ENCODE peak calls at places on chromosome 9, in five cellular contexts. T is effector memory CD4-positive, alpha-beta T cell; C is A549; S is transverse colon; G is CD8-positive, alpha-beta T cell. B is an unnamed sample. For H3K4me1, the result is how much of the 10 kb centered on the place peaks cover.

GRCh38 chr9:133687856-133688761 is 50.0 kb downstream of the SARDH start:
- DNase-seq in T (no peak), C (no peak), S (no peak), G (no peak), B (no peak)

GRCh38 chr9:104608336-104608735 is 2.9 kb upstream of the OR13C2 start:
- DNase-seq in T (no peak), C (no peak), S (no peak), G (no peak), B (no peak)

GRCh38 chr9:105244996-105245719 is 707 bp downstream of the SLC44A1 start:
- DNase-seq in T (peak), C (peak), S (peak), G (peak), B (no peak)

GRCh38 chr9:93301291-93301811 is 117.4 kb downstream of the WNK2 start:
- DNase-seq in T (no peak), C (no peak), S (no peak), G (no peak), B (no peak)

GRCh38 chr9:15834541-15834940 is 281.7 kb downstream of the CCDC171 start:
- DNase-seq in T (no peak), C (no peak), S (no peak), G (no peak), B (no peak)

GRCh38 chr9:19551124-19551929 is 142.5 kb downstream of the ACER2 start:
- DNase-seq in T (no peak), C (no peak), S (no peak), G (no peak), B (no peak)

GRCh38 chr9:6076856-6077255 is 61.4 kb upstream of the RANBP6 start:
- DNase-seq in T (no peak), C (no peak), S (no peak), G (no peak), B (no peak)

GRCh38 chr9:95463145-95464060 is 53.4 kb downstream of the PTCH1 start:
- DNase-seq in T (no peak), C (no peak), S (no peak), G (no peak), B (no peak)

GRCh38 chr9:93305497-93306020 is 121.6 kb downstream of the WNK2 start:
- DNase-seq in T (no peak), C (no peak), S (no peak), G (no peak), B (no peak)

GRCh38 chr9:116318463-116319271 is 165.1 kb downstream of the PAPPA start:
- DNase-seq in T (no peak), C (no peak), S (peak), G (no peak), B (peak)

GRCh38 chr9:127707766-127708165 is 978 bp downstream of the CFAP157 start:
- DNase-seq in T (peak), C (no peak), S (peak), G (peak), B (no peak)

GRCh38 chr9:110828148-110828730 is 159.6 kb downstream of the MUSK start:
- DNase-seq in T (no peak), C (no peak), S (no peak), G (no peak), B (no peak)

GRCh38 chr9:127568971-127569818 is 42.9 kb upstream of the STXBP1 start:
- DNase-seq in T (peak), C (peak), S (peak), G (peak), B (peak)

GRCh38 chr9:128258326-128258725 is 17.5 kb downstream of the GOLGA2 start:
- DNase-seq in T (no peak), C (no peak), S (no peak), G (no peak), B (no peak)

GRCh38 chr9:32705059-32705458 is 69.6 kb upstream of the TAF1L start:
- DNase-seq in T (no peak), C (no peak), S (no peak), G (no peak), B (no peak)

GRCh38 chr9:70392850-70393249 is 21.6 kb downstream of the KLF9 start:
- DNase-seq in T (no peak), C (no peak), S (no peak), G (no peak), B (no peak)

GRCh38 chr9:32533338-32533737 is 7.3 kb upstream of the RIGI start:
- DNase-seq in T (no peak), C (no peak), S (no peak), G (no peak), B (no peak)

GRCh38 chr9:72459308-72459707 is 62.1 kb upstream of the TMC1 start:
- DNase-seq in T (no peak), C (no peak), S (no peak), G (no peak), B (peak)

GRCh38 chr9:129938291-129938979 is 103.2 kb downstream of the USP20 start:
- DNase-seq in T (no peak), C (no peak), S (no peak), G (no peak), B (peak)

GRCh38 chr9:103700558-103700957 is 393.6 kb upstream of the SMC2 start:
- DNase-seq in T (no peak), C (no peak), S (no peak), G (no peak), B (peak)

GRCh38 chr9:129176786-129177442 is 1.1 kb downstream of the IER5L start:
- DNase-seq in T (no peak), C (no peak), S (no peak), G (no peak), B (no peak)

GRCh38 chr9:129962889-129963703 is 79.9 kb downstream of the FNBP1 start:
- DNase-seq in T (peak), C (no peak), S (peak), G (peak), B (peak)

GRCh38 chr9:89350988-89351557 is 32.8 kb downstream of the SECISBP2 start:
- DNase-seq in T (no peak), C (no peak), S (no peak), G (no peak), B (no peak)

GRCh38 chr9:93821307-93821703 is 133.8 kb downstream of the BARX1 start:
- DNase-seq in T (no peak), C (no peak), S (no peak), G (no peak), B (no peak)

GRCh38 chr9:13651969-13652663 is 372.6 kb upstream of the MPDZ start:
- DNase-seq in T (no peak), C (no peak), S (no peak), G (no peak), B (no peak)

GRCh38 chr9:83281306-83282255 is 218.6 kb upstream of the RASEF start:
- DNase-seq in T (no peak), C (peak), S (no peak), G (no peak), B (no peak)

GRCh38 chr9:34624475-34624984 is 4.2 kb upstream of the DCTN3 start:
- DNase-seq in T (no peak), C (no peak), S (no peak), G (no peak), B (no peak)

GRCh38 chr9:6802926-6803325 is 45.2 kb downstream of the KDM4C start:
- DNase-seq in T (no peak), C (no peak), S (no peak), G (no peak), B (no peak)

GRCh38 chr9:89544280-89544664 is 46.4 kb upstream of the SEMA4D start:
- DNase-seq in T (no peak), C (no peak), S (no peak), G (no peak), B (no peak)

GRCh38 chr9:93116049-93116961 is 17.7 kb downstream of the NINJ1 start:
- DNase-seq in T (no peak), C (no peak), S (peak), G (no peak), B (no peak)

GRCh38 chr9:123102380-123103113 is 69.1 kb downstream of the GPR21 start:
- DNase-seq in T (no peak), C (no peak), S (no peak), G (no peak), B (no peak)

GRCh38 chr9:27125030-27125429 is 16.0 kb downstream of the TEK start:
- DNase-seq in T (no peak), C (peak), S (peak), G (no peak), B (no peak)

GRCh38 chr9:27124151-27124550 is 15.1 kb downstream of the TEK start:
- DNase-seq in T (no peak), C (no peak), S (no peak), G (no peak), B (no peak)

GRCh38 chr9:27129221-27129620 is 20.2 kb downstream of the TEK start:
- DNase-seq in T (no peak), C (no peak), S (no peak), G (no peak), B (no peak)

GRCh38 chr9:27125936-27126335 is 16.9 kb downstream of the TEK start:
- DNase-seq in T (no peak), C (no peak), S (no peak), G (no peak), B (no peak)

GRCh38 chr9:27126682-27127081 is 17.7 kb downstream of the TEK start:
- DNase-seq in T (no peak), C (no peak), S (no peak), G (no peak), B (no peak)
- H3K4me1 ChIP-seq in T (under half), C (under half), S (under half), G (under half), B (under half)

DNA sequence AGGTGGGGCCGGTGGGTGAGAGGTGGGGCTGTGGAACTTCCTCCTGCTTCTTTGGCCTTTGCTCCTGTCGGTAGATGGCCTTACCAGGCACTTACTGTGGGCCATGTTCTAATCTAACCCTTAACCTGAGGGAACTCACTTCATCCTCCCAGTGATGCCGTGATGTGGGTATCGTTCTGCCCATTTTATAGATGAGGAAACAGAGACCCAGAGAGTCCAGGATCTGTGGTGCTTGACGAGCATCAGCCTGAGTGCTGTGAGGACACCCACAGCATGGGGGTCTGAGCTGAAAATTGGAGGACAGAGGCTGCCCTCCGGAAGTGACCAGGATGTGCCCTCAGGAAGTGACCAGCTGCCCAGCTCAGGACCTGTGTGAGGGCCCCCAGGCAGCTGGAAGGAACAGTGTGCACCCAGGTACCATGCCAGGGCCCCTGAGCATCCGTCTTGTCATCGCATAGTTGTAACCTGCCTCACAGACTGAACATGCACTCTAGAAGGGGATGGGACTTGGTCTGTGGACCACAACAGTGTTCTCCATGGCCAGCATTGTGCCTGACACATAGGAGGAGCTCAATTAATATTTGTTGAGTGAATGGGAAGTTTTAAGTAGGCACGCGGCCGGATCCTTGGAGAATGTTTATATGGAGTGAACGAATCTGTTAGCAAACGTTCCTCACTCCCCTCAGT is 8.5 kb downstream of the NEK6 start:
- DNase-seq in T (no peak), C (no peak), S (no peak), G (no peak), B (no peak)
- H3K4me1 ChIP-seq in T (under half), C (half or more), S (half or more), G (under half), B (under half)

DNA sequence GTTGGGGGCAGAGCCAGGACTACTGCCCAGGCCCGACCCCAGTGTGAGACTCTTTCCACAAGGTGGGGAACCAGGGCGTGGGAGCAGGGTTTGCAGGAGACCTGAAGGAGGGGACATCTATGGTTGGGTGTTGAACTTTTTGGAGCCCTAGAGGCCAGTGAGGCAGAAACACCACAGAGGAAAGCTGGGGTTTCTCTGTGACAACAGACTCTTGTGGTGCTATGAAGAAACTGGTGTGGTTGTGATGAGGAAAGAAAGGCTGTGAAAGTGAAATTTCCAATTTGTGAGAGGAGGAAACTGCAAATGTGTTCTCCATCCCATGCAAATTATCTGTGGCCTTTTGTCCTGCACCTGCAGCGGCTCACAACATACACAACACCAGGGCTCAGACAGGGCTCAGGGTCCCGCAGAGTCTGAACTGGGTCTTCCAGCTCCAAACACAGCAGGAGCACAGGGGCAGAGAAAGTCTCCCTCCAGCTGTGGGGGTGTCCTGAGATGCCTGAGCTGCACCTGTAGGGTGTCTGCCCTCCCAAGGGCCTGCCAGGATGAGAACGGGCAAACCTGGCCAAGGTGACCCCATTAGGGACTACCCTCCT is 51.4 kb upstream of the GRHPR start:
- DNase-seq in T (no peak), C (no peak), S (no peak), G (no peak), B (no peak)
- H3K4me1 ChIP-seq in T (under half), C (under half), S (under half), G (under half), B (under half)

GRCh38 chr9:85978496-85978895 is 37.5 kb downstream of the NAA35 start:
- DNase-seq in T (no peak), C (no peak), S (no peak), G (no peak), B (no peak)
- H3K4me1 ChIP-seq in T (under half), C (under half), S (under half), G (under half), B (under half)

DNA sequence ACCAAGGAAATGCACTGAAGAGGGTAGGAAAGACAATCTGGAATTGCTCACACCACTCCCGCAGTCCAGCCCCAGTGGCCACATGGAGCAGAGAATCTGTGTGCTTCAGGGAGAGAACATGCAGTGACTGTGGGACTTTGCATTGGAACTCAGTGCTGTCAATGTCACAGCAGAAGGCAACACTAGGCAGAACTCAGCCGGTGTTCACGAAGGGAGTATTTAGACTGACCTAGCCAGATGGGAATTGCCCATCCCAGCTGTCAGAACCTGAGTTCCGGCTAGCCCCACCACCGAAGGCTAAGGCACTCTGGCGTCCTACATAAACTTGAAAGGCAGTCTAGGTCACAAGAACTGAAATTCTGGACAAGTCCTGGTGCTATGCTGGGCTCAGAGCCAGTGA is 139.0 kb downstream of the AGTPBP1 start:
- DNase-seq in T (no peak), C (no peak), S (no peak), G (no peak), B (no peak)
- H3K4me1 ChIP-seq in T (under half), C (under half), S (under half), G (under half), B (under half)

DNA sequence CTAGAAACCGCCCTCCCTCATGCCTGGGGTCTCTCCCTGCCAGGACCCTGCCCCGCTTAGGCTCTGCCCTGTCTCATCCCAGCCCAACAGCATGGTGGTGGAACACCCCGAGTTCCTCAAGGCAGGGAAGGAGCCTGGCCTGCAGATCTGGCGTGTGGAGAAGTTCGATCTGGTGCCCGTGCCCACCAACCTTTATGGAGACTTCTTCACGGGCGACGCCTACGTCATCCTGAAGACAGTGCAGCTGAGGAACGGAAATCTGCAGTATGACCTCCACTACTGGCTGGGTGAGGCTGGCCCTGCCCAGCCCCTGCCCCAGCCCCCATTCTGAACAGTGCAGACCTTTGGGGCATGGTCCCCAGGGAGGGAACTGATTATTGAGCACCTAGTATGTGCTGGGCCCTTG is 33.9 kb downstream of the GSN start:
- DNase-seq in T (no peak), C (no peak), S (no peak), G (no peak), B (no peak)
- H3K4me1 ChIP-seq in T (under half), C (under half), S (half or more), G (under half), B (under half)

GRCh38 chr9:131672451-131672850 is 67.4 kb downstream of the RAPGEF1 start:
- DNase-seq in T (no peak), C (no peak), S (no peak), G (no peak), B (no peak)
- H3K4me1 ChIP-seq in T (half or more), C (under half), S (half or more), G (half or more), B (under half)

B was measured in HAP-1.